ENCODE peak calls at places on chromosomes 6 and 20, in six cellular contexts. One of them, this sample, is unnamed.
A peak's percentile ranks its signal among the peaks of the same experiment; 100 is the strongest.

GRCh38 chr6:29975561-29975907 is 33.2 kb downstream of the HLA-A start:
- DNase-seq in stimulated activated CD4-positive, alpha-beta T cell treated with anti-CD3 and anti-CD28 coated beads, Interleukin-1b, Interleukin-23, amount 100 ng/mL, for 24 hours: no peak
- DNase-seq in RPMI8226: no peak
- DNase-seq in IMR-90: no peak
- DNase-seq in mesothelial cell of epicardium: no peak
- DNase-seq in CD4-positive, alpha-beta memory T cell: no peak
- DNase-seq in this sample: no peak

GRCh38 chr20:3111995-3112394 is 27.5 kb upstream of the AVP start:
- DNase-seq in RPMI8226: no peak
- DNase-seq in IMR-90: no peak
- DNase-seq in CD4-positive, alpha-beta memory T cell: no peak
- DNase-seq in stimulated activated CD4-positive, alpha-beta T cell treated with anti-CD3 and anti-CD28 coated beads, Interleukin-1b, Interleukin-23, amount 100 ng/mL, for 24 hours: no peak
- DNase-seq in mesothelial cell of epicardium: no peak
- DNase-seq in this sample: no peak

GRCh38 chr20:10381477-10381876 is 52.5 kb downstream of the MKKS start:
- DNase-seq in CD4-positive, alpha-beta memory T cell: no peak
- DNase-seq in IMR-90: no peak
- DNase-seq in stimulated activated CD4-positive, alpha-beta T cell treated with anti-CD3 and anti-CD28 coated beads, Interleukin-1b, Interleukin-23, amount 100 ng/mL, for 24 hours: no peak
- DNase-seq in RPMI8226: peak; percentile 32
- DNase-seq in mesothelial cell of epicardium: no peak
- DNase-seq in this sample: no peak

GRCh38 chr20:60823001-60823649 is 428.9 kb upstream of the CDH4 start:
- DNase-seq in RPMI8226: no peak
- DNase-seq in stimulated activated CD4-positive, alpha-beta T cell treated with anti-CD3 and anti-CD28 coated beads, Interleukin-1b, Interleukin-23, amount 100 ng/mL, for 24 hours: no peak
- DNase-seq in CD4-positive, alpha-beta memory T cell: no peak
- DNase-seq in mesothelial cell of epicardium: no peak
- DNase-seq in IMR-90: no peak
- DNase-seq in this sample: no peak

GRCh38 chr6:70735513-70735912 is 67.8 kb downstream of the SMAP1 start:
- DNase-seq in CD4-positive, alpha-beta memory T cell: no peak
- DNase-seq in IMR-90: no peak
- DNase-seq in RPMI8226: no peak
- DNase-seq in mesothelial cell of epicardium: no peak
- DNase-seq in stimulated activated CD4-positive, alpha-beta T cell treated with anti-CD3 and anti-CD28 coated beads, Interleukin-1b, Interleukin-23, amount 100 ng/mL, for 24 hours: no peak
- DNase-seq in this sample: no peak

GRCh38 chr6:18596529-18596835 is 209.3 kb downstream of the RNF144B start:
- DNase-seq in RPMI8226: no peak
- DNase-seq in IMR-90: no peak
- DNase-seq in stimulated activated CD4-positive, alpha-beta T cell treated with anti-CD3 and anti-CD28 coated beads, Interleukin-1b, Interleukin-23, amount 100 ng/mL, for 24 hours: no peak
- DNase-seq in mesothelial cell of epicardium: no peak
- DNase-seq in CD4-positive, alpha-beta memory T cell: no peak
- DNase-seq in this sample: no peak

GRCh38 chr20:41411458-41411857 is 44.8 kb upstream of the EMILIN3 start:
- DNase-seq in RPMI8226: peak; percentile 23
- DNase-seq in mesothelial cell of epicardium: no peak
- DNase-seq in stimulated activated CD4-positive, alpha-beta T cell treated with anti-CD3 and anti-CD28 coated beads, Interleukin-1b, Interleukin-23, amount 100 ng/mL, for 24 hours: no peak
- DNase-seq in IMR-90: peak; percentile 28
- DNase-seq in CD4-positive, alpha-beta memory T cell: no peak
- DNase-seq in this sample: no peak

GRCh38 chr6:110665600-110665999 is 149.7 kb downstream of the CDK19 start:
- DNase-seq in mesothelial cell of epicardium: no peak
- DNase-seq in RPMI8226: no peak
- DNase-seq in IMR-90: no peak
- DNase-seq in stimulated activated CD4-positive, alpha-beta T cell treated with anti-CD3 and anti-CD28 coated beads, Interleukin-1b, Interleukin-23, amount 100 ng/mL, for 24 hours: no peak
- DNase-seq in CD4-positive, alpha-beta memory T cell: no peak
- DNase-seq in this sample: no peak

GRCh38 chr20:10216146-10216741 is 2.4 kb upstream of the SNAP25 start:
- DNase-seq in RPMI8226: no peak
- DNase-seq in mesothelial cell of epicardium: no peak
- DNase-seq in CD4-positive, alpha-beta memory T cell: no peak
- DNase-seq in IMR-90: peak; percentile 70
- DNase-seq in stimulated activated CD4-positive, alpha-beta T cell treated with anti-CD3 and anti-CD28 coated beads, Interleukin-1b, Interleukin-23, amount 100 ng/mL, for 24 hours: no peak
- DNase-seq in this sample: no peak

GRCh38 chr20:3509064-3509463 is 38.2 kb downstream of the ATRN start:
- DNase-seq in CD4-positive, alpha-beta memory T cell: no peak
- DNase-seq in stimulated activated CD4-positive, alpha-beta T cell treated with anti-CD3 and anti-CD28 coated beads, Interleukin-1b, Interleukin-23, amount 100 ng/mL, for 24 hours: no peak
- DNase-seq in mesothelial cell of epicardium: no peak
- DNase-seq in RPMI8226: no peak
- DNase-seq in IMR-90: no peak
- DNase-seq in this sample: no peak

GRCh38 chr6:161658216-161658615 is 384.4 kb upstream of the AGPAT4 start:
- DNase-seq in IMR-90: no peak
- DNase-seq in mesothelial cell of epicardium: no peak
- DNase-seq in RPMI8226: no peak
- DNase-seq in CD4-positive, alpha-beta memory T cell: no peak
- DNase-seq in stimulated activated CD4-positive, alpha-beta T cell treated with anti-CD3 and anti-CD28 coated beads, Interleukin-1b, Interleukin-23, amount 100 ng/mL, for 24 hours: no peak
- DNase-seq in this sample: no peak

GRCh38 chr6:52377538-52378221 is 15.7 kb downstream of the PAQR8 start:
- DNase-seq in RPMI8226: no peak
- DNase-seq in stimulated activated CD4-positive, alpha-beta T cell treated with anti-CD3 and anti-CD28 coated beads, Interleukin-1b, Interleukin-23, amount 100 ng/mL, for 24 hours: no peak
- DNase-seq in CD4-positive, alpha-beta memory T cell: peak; percentile 48
- DNase-seq in mesothelial cell of epicardium: no peak
- DNase-seq in IMR-90: no peak
- DNase-seq in this sample: no peak

GRCh38 chr6:165049362-165049761 is 260.0 kb downstream of the C6orf118 start:
- DNase-seq in RPMI8226: peak; percentile 66
- DNase-seq in CD4-positive, alpha-beta memory T cell: no peak
- DNase-seq in mesothelial cell of epicardium: no peak
- DNase-seq in stimulated activated CD4-positive, alpha-beta T cell treated with anti-CD3 and anti-CD28 coated beads, Interleukin-1b, Interleukin-23, amount 100 ng/mL, for 24 hours: no peak
- DNase-seq in IMR-90: no peak
- DNase-seq in this sample: peak; percentile 4

GRCh38 chr6:138107078-138107751 is at the start of gene PERP:
- DNase-seq in IMR-90: peak; percentile 38
- DNase-seq in RPMI8226: peak; percentile 41
- DNase-seq in CD4-positive, alpha-beta memory T cell: peak; percentile 75
- DNase-seq in stimulated activated CD4-positive, alpha-beta T cell treated with anti-CD3 and anti-CD28 coated beads, Interleukin-1b, Interleukin-23, amount 100 ng/mL, for 24 hours: no peak
- DNase-seq in mesothelial cell of epicardium: peak; percentile 53
- DNase-seq in this sample: peak; percentile 56

GRCh38 chr6:7184502-7184901 is 76.7 kb downstream of the RREB1 start:
- DNase-seq in mesothelial cell of epicardium: no peak
- DNase-seq in IMR-90: peak; percentile 32
- DNase-seq in CD4-positive, alpha-beta memory T cell: no peak
- DNase-seq in stimulated activated CD4-positive, alpha-beta T cell treated with anti-CD3 and anti-CD28 coated beads, Interleukin-1b, Interleukin-23, amount 100 ng/mL, for 24 hours: no peak
- DNase-seq in RPMI8226: no peak
- DNase-seq in this sample: no peak

GRCh38 chr6:112502348-112503130 is 155.4 kb downstream of the RFPL4B start:
- DNase-seq in CD4-positive, alpha-beta memory T cell: no peak
- DNase-seq in stimulated activated CD4-positive, alpha-beta T cell treated with anti-CD3 and anti-CD28 coated beads, Interleukin-1b, Interleukin-23, amount 100 ng/mL, for 24 hours: no peak
- DNase-seq in RPMI8226: no peak
- DNase-seq in IMR-90: peak; percentile 41
- DNase-seq in mesothelial cell of epicardium: no peak
- DNase-seq in this sample: no peak

GRCh38 chr20:42949865-42950264 is 239.8 kb downstream of the PTPRT start:
- DNase-seq in IMR-90: no peak
- DNase-seq in CD4-positive, alpha-beta memory T cell: no peak
- DNase-seq in stimulated activated CD4-positive, alpha-beta T cell treated with anti-CD3 and anti-CD28 coated beads, Interleukin-1b, Interleukin-23, amount 100 ng/mL, for 24 hours: no peak
- DNase-seq in RPMI8226: no peak
- DNase-seq in mesothelial cell of epicardium: no peak
- DNase-seq in this sample: no peak

GRCh38 chr20:53901064-53901463 is 169.3 kb downstream of the BCAS1 start:
- DNase-seq in stimulated activated CD4-positive, alpha-beta T cell treated with anti-CD3 and anti-CD28 coated beads, Interleukin-1b, Interleukin-23, amount 100 ng/mL, for 24 hours: no peak
- DNase-seq in mesothelial cell of epicardium: no peak
- DNase-seq in RPMI8226: no peak
- DNase-seq in IMR-90: peak; percentile 72
- DNase-seq in CD4-positive, alpha-beta memory T cell: no peak
- DNase-seq in this sample: no peak

GRCh38 chr6:170234419-170234818 is 56.5 kb downstream of the DLL1 start:
- DNase-seq in stimulated activated CD4-positive, alpha-beta T cell treated with anti-CD3 and anti-CD28 coated beads, Interleukin-1b, Interleukin-23, amount 100 ng/mL, for 24 hours: no peak
- DNase-seq in CD4-positive, alpha-beta memory T cell: no peak
- DNase-seq in RPMI8226: no peak
- DNase-seq in IMR-90: no peak
- DNase-seq in mesothelial cell of epicardium: no peak
- DNase-seq in this sample: no peak

GRCh38 chr20:39049684-39050554 is 87.8 kb downstream of the DHX35 start:
- DNase-seq in stimulated activated CD4-positive, alpha-beta T cell treated with anti-CD3 and anti-CD28 coated beads, Interleukin-1b, Interleukin-23, amount 100 ng/mL, for 24 hours: peak; percentile 45
- DNase-seq in mesothelial cell of epicardium: peak; percentile 64
- DNase-seq in IMR-90: peak; percentile 51
- DNase-seq in CD4-positive, alpha-beta memory T cell: peak; percentile 67
- DNase-seq in RPMI8226: peak; percentile 78
- DNase-seq in this sample: peak; percentile 79

GRCh38 chr6:15503346-15503680 is 159.5 kb downstream of the DTNBP1 start:
- DNase-seq in mesothelial cell of epicardium: no peak
- DNase-seq in RPMI8226: no peak
- DNase-seq in stimulated activated CD4-positive, alpha-beta T cell treated with anti-CD3 and anti-CD28 coated beads, Interleukin-1b, Interleukin-23, amount 100 ng/mL, for 24 hours: no peak
- DNase-seq in CD4-positive, alpha-beta memory T cell: no peak
- DNase-seq in IMR-90: no peak
- DNase-seq in this sample: no peak

GRCh38 chr20:62707981-62708521 is 585 bp upstream of the NTSR1 start:
- DNase-seq in stimulated activated CD4-positive, alpha-beta T cell treated with anti-CD3 and anti-CD28 coated beads, Interleukin-1b, Interleukin-23, amount 100 ng/mL, for 24 hours: no peak
- DNase-seq in mesothelial cell of epicardium: no peak
- DNase-seq in IMR-90: no peak
- DNase-seq in CD4-positive, alpha-beta memory T cell: no peak
- DNase-seq in RPMI8226: peak; percentile 94
- DNase-seq in this sample: peak; percentile 20

GRCh38 chr20:20366896-20367680 is 816 bp upstream of the INSM1 start:
- DNase-seq in IMR-90: no peak
- DNase-seq in stimulated activated CD4-positive, alpha-beta T cell treated with anti-CD3 and anti-CD28 coated beads, Interleukin-1b, Interleukin-23, amount 100 ng/mL, for 24 hours: no peak
- DNase-seq in mesothelial cell of epicardium: no peak
- DNase-seq in CD4-positive, alpha-beta memory T cell: no peak
- DNase-seq in RPMI8226: no peak
- DNase-seq in this sample: no peak

GRCh38 chr6:29995346-29995777 is 53.0 kb downstream of the HLA-A start:
- DNase-seq in mesothelial cell of epicardium: no peak
- DNase-seq in RPMI8226: no peak
- DNase-seq in IMR-90: peak; percentile 11
- DNase-seq in CD4-positive, alpha-beta memory T cell: no peak
- DNase-seq in stimulated activated CD4-positive, alpha-beta T cell treated with anti-CD3 and anti-CD28 coated beads, Interleukin-1b, Interleukin-23, amount 100 ng/mL, for 24 hours: no peak
- DNase-seq in this sample: no peak

GRCh38 chr20:38299963-38300362 is 4.0 kb upstream of the BPI start:
- DNase-seq in RPMI8226: no peak
- DNase-seq in stimulated activated CD4-positive, alpha-beta T cell treated with anti-CD3 and anti-CD28 coated beads, Interleukin-1b, Interleukin-23, amount 100 ng/mL, for 24 hours: no peak
- DNase-seq in mesothelial cell of epicardium: no peak
- DNase-seq in IMR-90: no peak
- DNase-seq in CD4-positive, alpha-beta memory T cell: no peak
- DNase-seq in this sample: no peak

GRCh38 chr20:5433352-5433751 is 116.6 kb upstream of the PROKR2 start:
- DNase-seq in mesothelial cell of epicardium: no peak
- DNase-seq in stimulated activated CD4-positive, alpha-beta T cell treated with anti-CD3 and anti-CD28 coated beads, Interleukin-1b, Interleukin-23, amount 100 ng/mL, for 24 hours: no peak
- DNase-seq in IMR-90: no peak
- DNase-seq in CD4-positive, alpha-beta memory T cell: no peak
- DNase-seq in RPMI8226: no peak
- DNase-seq in this sample: no peak

GRCh38 chr6:140039343-140039742 is 664.9 kb upstream of the CITED2 start:
- DNase-seq in CD4-positive, alpha-beta memory T cell: no peak
- DNase-seq in RPMI8226: no peak
- DNase-seq in IMR-90: no peak
- DNase-seq in stimulated activated CD4-positive, alpha-beta T cell treated with anti-CD3 and anti-CD28 coated beads, Interleukin-1b, Interleukin-23, amount 100 ng/mL, for 24 hours: no peak
- DNase-seq in mesothelial cell of epicardium: no peak
- DNase-seq in this sample: no peak

GRCh38 chr6:25456656-25457055 is 177.5 kb downstream of the CARMIL1 start:
- DNase-seq in RPMI8226: no peak
- DNase-seq in stimulated activated CD4-positive, alpha-beta T cell treated with anti-CD3 and anti-CD28 coated beads, Interleukin-1b, Interleukin-23, amount 100 ng/mL, for 24 hours: no peak
- DNase-seq in mesothelial cell of epicardium: no peak
- DNase-seq in CD4-positive, alpha-beta memory T cell: no peak
- DNase-seq in IMR-90: no peak
- DNase-seq in this sample: no peak

GRCh38 chr6:169800116-169800667 is 48.8 kb downstream of the ERMARD start:
- DNase-seq in CD4-positive, alpha-beta memory T cell: no peak
- DNase-seq in stimulated activated CD4-positive, alpha-beta T cell treated with anti-CD3 and anti-CD28 coated beads, Interleukin-1b, Interleukin-23, amount 100 ng/mL, for 24 hours: no peak
- DNase-seq in IMR-90: no peak
- DNase-seq in RPMI8226: no peak
- DNase-seq in mesothelial cell of epicardium: no peak
- DNase-seq in this sample: no peak

GRCh38 chr6:13172294-13172693 is 156.0 kb downstream of the TBC1D7 start:
- DNase-seq in IMR-90: no peak
- DNase-seq in CD4-positive, alpha-beta memory T cell: no peak
- DNase-seq in RPMI8226: no peak
- DNase-seq in mesothelial cell of epicardium: no peak
- DNase-seq in stimulated activated CD4-positive, alpha-beta T cell treated with anti-CD3 and anti-CD28 coated beads, Interleukin-1b, Interleukin-23, amount 100 ng/mL, for 24 hours: no peak
- DNase-seq in this sample: no peak

GRCh38 chr20:62595491-62595890 is 46.8 kb upstream of the SLCO4A1 start:
- DNase-seq in mesothelial cell of epicardium: no peak
- DNase-seq in RPMI8226: no peak
- DNase-seq in CD4-positive, alpha-beta memory T cell: no peak
- DNase-seq in IMR-90: peak; percentile 55
- DNase-seq in stimulated activated CD4-positive, alpha-beta T cell treated with anti-CD3 and anti-CD28 coated beads, Interleukin-1b, Interleukin-23, amount 100 ng/mL, for 24 hours: no peak
- DNase-seq in this sample: no peak

GRCh38 chr6:56009620-56010019 is 134.2 kb upstream of the BMP5 start:
- DNase-seq in RPMI8226: no peak
- DNase-seq in mesothelial cell of epicardium: no peak
- DNase-seq in CD4-positive, alpha-beta memory T cell: no peak
- DNase-seq in stimulated activated CD4-positive, alpha-beta T cell treated with anti-CD3 and anti-CD28 coated beads, Interleukin-1b, Interleukin-23, amount 100 ng/mL, for 24 hours: no peak
- DNase-seq in IMR-90: no peak
- DNase-seq in this sample: no peak

GRCh38 chr20:62832951-62833391 is 16.1 kb downstream of the COL9A3 start:
- DNase-seq in RPMI8226: peak; percentile 67
- DNase-seq in IMR-90: no peak
- DNase-seq in mesothelial cell of epicardium: peak; percentile 13
- DNase-seq in CD4-positive, alpha-beta memory T cell: no peak
- DNase-seq in stimulated activated CD4-positive, alpha-beta T cell treated with anti-CD3 and anti-CD28 coated beads, Interleukin-1b, Interleukin-23, amount 100 ng/mL, for 24 hours: no peak
- DNase-seq in this sample: no peak

GRCh38 chr20:34977365-34978091 is 21.9 kb downstream of the MYH7B start:
- DNase-seq in mesothelial cell of epicardium: no peak
- DNase-seq in stimulated activated CD4-positive, alpha-beta T cell treated with anti-CD3 and anti-CD28 coated beads, Interleukin-1b, Interleukin-23, amount 100 ng/mL, for 24 hours: no peak
- DNase-seq in CD4-positive, alpha-beta memory T cell: no peak
- DNase-seq in IMR-90: no peak
- DNase-seq in RPMI8226: no peak
- DNase-seq in this sample: no peak

GRCh38 chr20:30811896-30812671 is 445.4 kb upstream of the DEFB115 start:
- DNase-seq in mesothelial cell of epicardium: no peak
- DNase-seq in stimulated activated CD4-positive, alpha-beta T cell treated with anti-CD3 and anti-CD28 coated beads, Interleukin-1b, Interleukin-23, amount 100 ng/mL, for 24 hours: no peak
- DNase-seq in RPMI8226: peak; percentile 43
- DNase-seq in CD4-positive, alpha-beta memory T cell: no peak
- DNase-seq in IMR-90: peak; percentile 49
- DNase-seq in this sample: no peak

GRCh38 chr6:147077251-147077650 is 127.0 kb upstream of the STXBP5 start:
- DNase-seq in mesothelial cell of epicardium: no peak
- DNase-seq in CD4-positive, alpha-beta memory T cell: no peak
- DNase-seq in stimulated activated CD4-positive, alpha-beta T cell treated with anti-CD3 and anti-CD28 coated beads, Interleukin-1b, Interleukin-23, amount 100 ng/mL, for 24 hours: no peak
- DNase-seq in RPMI8226: no peak
- DNase-seq in IMR-90: no peak
- DNase-seq in this sample: no peak

This sample was measured in CD4-positive, CD25-positive, alpha-beta regulatory T cell.